ENCODE peak calls at places on chromosomes 1 and 21, in eight cellular contexts. S, T, P, J, B, X, M and O are unnamed samples.
A peak's percentile ranks its signal among the peaks of the same experiment; 100 is the strongest.

GRCh38 chr1:221743416-221744208 is 1.7 kb upstream of the DUSP10 start:
- DNase-seq in T (no peak), X (no peak), B (no peak), P (no peak), S (peak; percentile 55), J (no peak), M (peak; percentile 75), O (no peak)

GRCh38 chr1:88697503-88697902 is 13.4 kb downstream of the PKN2 start:
- DNase-seq in J (no peak), X (peak; percentile 52), B (no peak), P (no peak), M (peak; percentile 18), T (no peak), S (peak; percentile 58), O (no peak)

GRCh38 chr1:42736152-42736551 is 3.9 kb downstream of the CLDN19 start:
- DNase-seq in M (peak; percentile 73), X (peak; percentile 42), P (peak; percentile 82), T (no peak), J (peak; percentile 74), B (no peak), S (no peak), O (peak; percentile 35)

GRCh38 chr21:35738342-35738961 is 321.9 kb downstream of the SETD4 start:
- DNase-seq in P (no peak), X (no peak), T (no peak), S (peak; percentile 57), M (no peak), B (peak; percentile 12), J (no peak), O (peak; percentile 50)

GRCh38 chr1:32208891-32209309 is at the start of gene DCDC2B:
- DNase-seq in T (no peak), B (peak; percentile 96), X (peak; percentile 61), M (peak; percentile 62), J (peak; percentile 92), P (peak; percentile 91), S (no peak), O (peak; percentile 83)

GRCh38 chr1:229283183-229283611 is 12.3 kb downstream of the RAB4A start:
- DNase-seq in B (no peak), S (no peak), P (no peak), M (no peak), T (no peak), X (no peak), J (no peak), O (no peak)

GRCh38 chr1:43276673-43277072 is 6.9 kb downstream of the TMEM125 start:
- DNase-seq in P (no peak), T (no peak), M (no peak), S (no peak), B (no peak), J (no peak), X (no peak), O (no peak)

GRCh38 chr1:230735447-230735846 is 11.7 kb upstream of the CAPN9 start:
- DNase-seq in T (no peak), S (no peak), P (peak; percentile 52), J (peak; percentile 41), M (no peak), X (no peak), B (no peak), O (peak; percentile 50)

GRCh38 chr1:194069168-194069830 is 882.9 kb upstream of the B3GALT2 start:
- DNase-seq in X (peak; percentile 53), T (no peak), M (no peak), P (no peak), B (no peak), J (peak; percentile 19), S (no peak), O (no peak)

GRCh38 chr1:14707774-14708450 is 109.4 kb downstream of the KAZN start:
- DNase-seq in M (no peak), S (no peak), J (no peak), P (no peak), T (no peak), B (no peak), X (no peak), O (no peak)

GRCh38 chr1:159881930-159882839 is 17.8 kb downstream of the CFAP45 start:
- DNase-seq in S (peak; percentile 82), P (peak; percentile 97), J (peak; percentile 97), M (no peak), X (peak; percentile 99), B (peak; percentile 94), T (peak; percentile 74), O (peak; percentile 98)

GRCh38 chr1:115330480-115331013 is 7.5 kb downstream of the NGF start:
- DNase-seq in J (no peak), B (no peak), T (peak; percentile 73), S (peak; percentile 92), X (peak; percentile 47), P (no peak), M (peak; percentile 16), O (no peak)

GRCh38 chr1:25695991-25696330 is 79.4 kb downstream of the MAN1C1 start:
- DNase-seq in T (peak; percentile 70), S (peak; percentile 35), B (no peak), P (no peak), M (peak; percentile 40), X (peak; percentile 94), J (no peak), O (peak; percentile 53)

GRCh38 chr1:26156285-26157038 is 2.4 kb upstream of the FAM110D start:
- DNase-seq in M (peak; percentile 89), S (no peak), J (no peak), P (no peak), T (peak; percentile 36), X (no peak), B (no peak), O (no peak)

GRCh38 chr1:113871597-113872113 is at the start of gene PTPN22:
- DNase-seq in J (peak; percentile 72), M (no peak), T (peak; percentile 68), X (peak; percentile 79), P (peak; percentile 56), B (no peak), S (peak; percentile 27), O (peak; percentile 9)

GRCh38 chr1:225409051-225409450 is 18.8 kb downstream of the LBR start:
- DNase-seq in M (peak; percentile 83), B (peak; percentile 6), T (no peak), P (no peak), J (no peak), X (no peak), S (no peak), O (no peak)

GRCh38 chr1:26094076-26094669 is 17.5 kb upstream of the PDIK1L start:
- DNase-seq in X (no peak), B (no peak), S (no peak), M (peak; percentile 98), J (no peak), T (no peak), P (no peak), O (no peak)

GRCh38 chr1:180934563-180934962 is 21.9 kb downstream of the KIAA1614 start:
- DNase-seq in T (no peak), J (no peak), S (no peak), X (no peak), P (no peak), B (no peak), M (no peak), O (no peak)

GRCh38 chr1:8276173-8276914 is 41.6 kb upstream of the SLC45A1 start:
- DNase-seq in X (no peak), T (no peak), J (no peak), B (no peak), P (no peak), M (peak; percentile 26), S (no peak), O (no peak)

GRCh38 chr1:58927026-58927721 is 143.3 kb upstream of the JUN start:
- DNase-seq in J (no peak), T (no peak), M (no peak), B (no peak), X (no peak), P (no peak), S (no peak), O (peak; percentile 38)

GRCh38 chr1:207867136-207868081 is 43.5 kb downstream of the CD34 start:
- DNase-seq in J (peak; percentile 32), T (peak; percentile 69), B (no peak), X (no peak), M (no peak), P (peak; percentile 60), S (no peak), O (no peak)

GRCh38 chr1:240138867-240139266 is 47.2 kb downstream of the FMN2 start:
- DNase-seq in B (no peak), X (no peak), S (no peak), J (no peak), T (no peak), M (peak; percentile 69), P (no peak), O (no peak)

GRCh38 chr1:28580706-28581530 is 11.1 kb upstream of the RAB42 start:
- DNase-seq in P (peak; percentile 75), J (peak; percentile 68), B (peak; percentile 67), X (peak; percentile 57), S (peak; percentile 43), T (no peak), M (peak; percentile 75), O (no peak)

GRCh38 chr1:115980998-115981993 is 5.0 kb downstream of the SLC22A15 start:
- DNase-seq in S (peak; percentile 36), T (no peak), P (no peak), B (peak; percentile 19), X (peak; percentile 64), M (peak; percentile 91), J (no peak), O (peak; percentile 55)

GRCh38 chr1:209434066-209434465 is 149.4 kb upstream of the CAMK1G start:
- DNase-seq in J (no peak), M (peak; percentile 37), B (no peak), X (peak; percentile 32), P (no peak), T (no peak), S (no peak), O (peak; percentile 53)

GRCh38 chr1:180181048-180181447 is 26.4 kb downstream of the QSOX1 start:
- DNase-seq in M (peak; percentile 17), T (peak; percentile 40), X (peak; percentile 36), S (no peak), P (peak; percentile 3), B (peak; percentile 7), J (no peak), O (no peak)

GRCh38 chr1:111730282-111730681 is 8.9 kb downstream of the INKA2 start:
- DNase-seq in J (no peak), M (no peak), P (no peak), X (no peak), T (no peak), B (no peak), S (no peak), O (no peak)

GRCh38 chr1:46556822-46557221 is 5.4 kb upstream of the KNCN start:
- DNase-seq in B (no peak), M (no peak), S (peak; percentile 28), X (peak; percentile 84), J (no peak), T (no peak), P (no peak), O (peak; percentile 38)

GRCh38 chr1:232179896-232180760 is 449.8 kb downstream of the SIPA1L2 start:
- DNase-seq in S (no peak), M (peak; percentile 41), B (no peak), P (no peak), X (no peak), T (no peak), J (no peak), O (no peak)

GRCh38 chr1:244865028-244865371 is 657 bp upstream of the HNRNPU start:
- DNase-seq in T (no peak), X (no peak), B (peak; percentile 11), P (peak; percentile 63), S (no peak), M (peak; percentile 68), J (peak; percentile 44), O (no peak)

GRCh38 chr1:53417003-53417402 is 42.2 kb upstream of the DMRTB1 start:
- DNase-seq in P (no peak), B (no peak), T (no peak), S (no peak), X (no peak), J (no peak), M (peak; percentile 92), O (peak; percentile 8)

GRCh38 chr1:59107916-59108315 is 189.0 kb upstream of the FGGY start:
- DNase-seq in J (no peak), M (no peak), X (no peak), B (no peak), T (no peak), P (no peak), S (peak; percentile 54), O (no peak)

GRCh38 chr1:169809370-169810095 is 14.8 kb upstream of the METTL18 start:
- DNase-seq in B (peak; percentile 3), M (peak; percentile 14), T (no peak), P (no peak), S (peak; percentile 38), J (no peak), X (peak; percentile 66), O (no peak)

GRCh38 chr1:18641005-18641941 is 10.6 kb downstream of the PAX7 start:
- DNase-seq in X (no peak), P (no peak), T (no peak), J (no peak), B (no peak), M (peak; percentile 79), S (no peak), O (no peak)